ENCODE peak calls at places on chromosomes 5 and 9, in five cellular contexts. N is HL-60, C is IMR-90, M is astrocyte of the cerebellum, W is brain microvascular endothelial cell. G is an unnamed sample.
A peak's percentile ranks its signal among the peaks of the same experiment; 100 is the strongest.

GRCh38 chr9:127225747-127226646 is 38.6 kb upstream of the GARNL3 start:
- DNase-seq in N (no peak), C (peak; percentile 17), M (no peak), W (peak; percentile 18), G (no peak)

GRCh38 chr9:97807681-97808080 is 45.3 kb upstream of the FOXE1 start:
- DNase-seq in N (no peak), C (no peak), M (no peak), W (no peak), G (no peak)

GRCh38 chr5:1390861-1391600 is 46.1 kb upstream of the CLPTM1L start:
- DNase-seq in N (no peak), C (no peak), M (no peak), W (no peak), G (no peak)

GRCh38 chr5:138611295-138612220 is 36.4 kb upstream of the HSPA9 start:
- DNase-seq in N (no peak), C (no peak), M (no peak), W (no peak), G (no peak)

GRCh38 chr5:33781286-33781685 is 110.5 kb downstream of the ADAMTS12 start:
- DNase-seq in N (no peak), C (peak; percentile 89), M (peak; percentile 29), W (peak; percentile 95), G (no peak)

GRCh38 chr9:121399883-121400607 is 30.0 kb upstream of the STOM start:
- DNase-seq in N (peak; percentile 34), C (peak; percentile 86), M (peak; percentile 80), W (peak; percentile 53), G (peak; percentile 67)

GRCh38 chr9:124274228-124274627 is 16.5 kb downstream of the NEK6 start:
- DNase-seq in N (no peak), C (no peak), M (no peak), W (no peak), G (no peak)

GRCh38 chr9:89361031-89361430 is 42.7 kb downstream of the SECISBP2 start:
- DNase-seq in N (no peak), C (no peak), M (no peak), W (no peak), G (no peak)

GRCh38 chr5:160651682-160652645 is 200.0 kb downstream of the ATP10B start:
- DNase-seq in N (no peak), C (no peak), M (no peak), W (no peak), G (no peak)

GRCh38 chr5:102720954-102721353 is 34.2 kb upstream of the PAM start:
- DNase-seq in N (no peak), C (peak; percentile 62), M (no peak), W (no peak), G (no peak)

DNA sequence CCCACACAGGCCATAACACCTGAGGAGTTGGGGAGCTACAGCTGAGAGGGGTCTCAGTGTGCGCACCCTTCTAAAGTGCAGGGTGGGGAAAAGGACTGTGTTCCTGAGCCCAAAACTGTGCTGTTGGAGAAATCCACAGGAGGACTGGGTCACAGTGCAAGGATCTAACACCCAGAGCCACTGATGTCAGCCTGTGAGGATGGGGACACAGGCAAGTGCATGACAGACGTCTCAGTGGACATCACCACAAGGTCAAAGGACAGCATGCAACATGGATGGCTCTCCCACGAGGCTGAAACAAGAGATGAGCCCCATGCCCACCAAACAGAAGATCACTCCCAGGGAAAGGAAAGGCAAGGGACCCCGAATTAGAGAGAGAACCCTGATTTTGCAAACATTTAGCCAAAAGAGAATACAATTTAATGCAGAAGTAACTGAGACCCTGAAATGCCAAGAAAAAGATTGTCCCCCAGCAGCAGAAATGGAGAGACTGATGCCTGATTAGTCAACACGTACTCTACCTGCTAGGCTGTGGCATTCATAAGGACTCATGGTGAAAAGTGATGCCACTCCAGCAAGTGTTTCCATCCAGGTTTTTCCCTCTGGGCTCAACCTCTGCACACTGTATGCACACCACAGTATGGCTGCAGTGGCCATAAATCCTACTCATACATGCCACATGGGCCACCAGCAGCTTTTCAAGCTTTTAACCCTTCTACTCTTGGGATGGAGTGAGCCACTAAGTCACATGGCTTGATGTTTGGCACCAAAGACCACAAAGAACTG is 14.2 kb downstream of the KLF9 start:
- DNase-seq in N (no peak), C (no peak), M (no peak), W (no peak), G (no peak)
- H3K4me3 ChIP-seq in N (no peak overlapping the region), C (no peak overlapping the region), M (no peak overlapping the region), W (no peak overlapping the region), G (no peak overlapping the region)

DNA sequence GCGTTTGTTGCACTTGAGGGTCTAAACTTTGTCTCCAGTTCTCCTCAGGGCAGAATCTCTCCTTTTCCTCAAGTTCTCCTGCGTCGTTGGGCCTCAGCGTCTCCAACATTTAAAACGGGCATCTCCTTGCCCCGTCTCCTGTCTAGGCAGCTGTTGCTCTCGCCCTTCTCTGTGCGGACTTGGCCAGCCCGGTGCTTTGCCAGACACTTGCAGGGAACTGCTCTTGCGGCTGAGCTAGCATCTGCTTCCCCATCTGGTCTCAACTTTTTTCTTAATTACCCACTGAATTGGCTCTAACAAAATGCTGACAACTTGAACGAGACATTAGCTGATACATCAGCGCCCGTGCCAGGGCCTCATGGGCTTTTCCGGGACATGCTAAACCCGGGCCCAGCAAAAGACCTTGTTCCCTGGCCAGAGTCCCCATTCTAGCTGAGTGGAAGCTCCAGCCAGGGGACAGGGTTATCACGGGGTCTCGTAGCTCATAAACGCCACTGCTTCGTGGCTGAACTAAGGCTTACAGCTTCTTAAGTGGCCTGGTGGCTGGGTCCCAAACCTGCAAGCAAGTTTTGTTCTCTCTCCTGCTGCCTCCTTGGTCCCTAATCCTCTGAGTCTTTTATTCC is 25.2 kb downstream of the ZNF618 start:
- DNase-seq in N (no peak), C (no peak), M (no peak), W (no peak), G (no peak)
- TF ChIP-seq CTCF in N (no peak), C (no peak), M (no peak), W (no peak), G (no peak)

DNA sequence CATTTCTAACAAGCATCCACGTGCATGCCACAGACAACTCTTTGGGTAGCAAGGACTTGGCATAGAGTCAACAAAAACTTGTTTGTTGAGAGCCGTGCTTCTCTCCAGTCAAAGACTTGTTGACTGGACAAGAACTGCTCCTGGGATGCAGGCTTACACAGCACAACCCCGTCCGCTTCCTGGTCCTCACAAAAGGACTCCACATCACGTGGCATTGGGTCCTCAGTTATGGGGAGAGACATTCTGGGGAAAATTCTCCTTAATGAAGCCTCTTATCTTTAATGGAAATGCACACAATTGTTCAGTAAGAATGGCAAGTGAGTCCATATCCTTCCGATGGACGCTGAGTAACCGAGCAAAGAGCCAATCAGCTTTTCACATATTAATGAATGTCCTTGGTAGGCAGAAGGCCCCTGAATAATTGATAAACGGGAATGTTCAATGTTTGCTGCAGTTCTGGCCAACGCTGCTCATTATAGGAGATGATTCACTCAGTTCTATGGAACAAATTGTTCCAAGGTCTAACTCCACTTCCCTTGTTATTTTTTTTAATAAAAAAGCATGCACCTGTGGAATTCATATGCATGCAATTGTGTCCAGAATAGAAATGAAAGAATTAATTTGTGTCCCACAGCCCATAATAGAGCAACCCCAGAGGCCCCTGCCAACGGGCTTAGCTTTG is 97.0 kb upstream of the ZNF366 start:
- DNase-seq in N (no peak), C (no peak), M (no peak), W (no peak), G (no peak)
- H3K4me3 ChIP-seq in N (no peak overlapping the region), C (no peak overlapping the region), M (no peak overlapping the region), W (no peak overlapping the region), G (no peak overlapping the region)

GRCh38 chr9:85414399-85414798 is 327.4 kb downstream of the AGTPBP1 start:
- DNase-seq in N (no peak), C (no peak), M (no peak), W (no peak), G (no peak)
- TF ChIP-seq CTCF in N (no peak), C (no peak), M (no peak), W (no peak), G (no peak)

GRCh38 chr5:144187699-144188294 is 17.1 kb downstream of the KCTD16 start:
- DNase-seq in N (peak; percentile 52), C (peak; percentile 99), M (peak; percentile 93), W (peak; percentile 98), G (peak; percentile 95)
- H3K4me3 ChIP-seq in N (no peak overlapping the region), C (no peak overlapping the region), M (no peak overlapping the region), W (no peak overlapping the region), G (no peak overlapping the region)

DNA sequence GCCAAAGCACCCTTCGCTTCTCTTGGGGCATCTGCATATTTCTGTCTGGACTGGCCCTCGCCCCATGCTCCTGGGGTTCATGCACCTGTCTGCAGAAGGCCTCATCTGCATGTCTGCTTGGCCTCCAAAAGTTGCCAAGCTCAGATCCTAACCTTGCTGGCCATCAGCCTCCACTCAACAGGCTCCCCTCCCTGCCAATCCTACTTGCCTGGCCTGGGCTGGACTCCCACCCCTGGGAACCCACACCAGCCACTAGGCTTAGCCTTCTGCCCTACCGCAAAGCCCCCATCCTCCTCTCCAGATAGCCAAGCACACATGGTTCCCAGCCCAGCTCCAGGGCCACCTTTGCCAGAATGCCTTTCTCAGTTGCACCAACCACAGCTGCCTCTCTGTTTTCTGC is 159.8 kb downstream of the PAX5 start:
- DNase-seq in N (no peak), C (no peak), M (no peak), W (no peak), G (no peak)
- TF ChIP-seq CTCF in N (no peak), C (no peak), M (no peak), W (no peak), G (no peak)

GRCh38 chr9:5437254-5438216 is at the start of gene PLGRKT:
- DNase-seq in N (peak; percentile 76), C (peak; percentile 87), M (peak; percentile 64), W (peak; percentile 86), G (peak; percentile 68)

GRCh38 chr9:5441043-5441442 is 3.3 kb upstream of the PLGRKT start:
- DNase-seq in N (no peak), C (peak; percentile 79), M (no peak), W (peak; percentile 58), G (peak; percentile 18)

GRCh38 chr9:5436441-5436840 is 1.3 kb downstream of the PLGRKT start:
- DNase-seq in N (no peak), C (no peak), M (no peak), W (no peak), G (no peak)

GRCh38 chr9:5440426-5440825 is 2.7 kb upstream of the PLGRKT start:
- DNase-seq in N (no peak), C (no peak), M (no peak), W (no peak), G (no peak)

DNA sequence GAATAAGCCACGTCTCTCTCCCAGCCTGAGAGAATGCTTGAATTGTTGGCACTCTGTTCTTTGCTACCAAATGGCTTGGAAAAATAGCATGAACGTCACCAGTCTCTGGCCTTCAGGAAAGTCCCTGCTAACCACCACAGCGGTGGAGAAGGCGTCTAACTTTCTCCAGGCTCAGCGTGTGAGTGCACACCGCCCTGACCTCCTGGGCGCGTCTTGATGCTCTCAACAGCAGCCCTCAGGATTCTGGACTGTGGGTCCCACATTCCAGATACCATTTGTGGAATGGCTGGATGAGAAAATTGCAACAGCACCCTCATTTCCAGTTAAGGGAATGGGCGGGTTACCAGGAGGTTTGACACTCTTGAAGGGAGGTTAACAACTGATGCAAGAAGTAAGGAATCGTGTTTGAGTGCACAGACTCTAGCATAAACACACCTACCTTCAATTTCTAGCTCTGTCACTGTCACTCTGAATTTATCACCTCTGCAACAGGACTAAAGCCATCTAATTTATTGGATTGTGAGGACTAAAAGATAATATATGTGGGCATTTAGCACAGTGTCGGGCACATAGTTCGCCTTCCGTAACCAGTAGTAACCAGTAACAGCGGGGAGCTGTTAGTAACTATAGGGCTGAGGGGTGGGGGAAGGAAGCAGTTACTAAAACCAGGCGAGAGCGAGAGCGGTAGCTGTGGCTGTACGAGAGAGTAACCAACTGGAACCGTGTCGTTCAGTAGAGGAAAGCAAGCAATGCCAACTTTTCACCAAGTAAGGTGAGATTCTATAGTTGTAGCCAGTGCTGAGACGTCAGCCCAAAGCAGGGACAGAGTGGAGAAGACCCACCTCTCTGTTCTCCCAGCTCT is 807 bp upstream of the PLGRKT start:
- DNase-seq in N (no peak), C (peak; percentile 56), M (no peak), W (peak; percentile 41), G (peak; percentile 32)
- H3K4me3 ChIP-seq in N (no peak overlapping the region), C (peak overlapping the region; percentile 75), M (peak overlapping the region; percentile 78), W (peak overlapping the region; percentile 80), G (peak overlapping the region; percentile 51)

GRCh38 chr9:133683494-133684460 is 47.6 kb downstream of the DBH start:
- DNase-seq in N (no peak), C (peak; percentile 4), M (no peak), W (peak; percentile 40), G (no peak)
- TF ChIP-seq CTCF in N (no peak), C (no peak), M (no peak), W (peak; percentile 18), G (no peak)

G was measured in AG09309.